ENCODE peak calls at places on chromosome 16, in eight cellular contexts. J is mammary epithelial cell, L is mucosa of gallbladder, E is retina, X is upper lobe of left lung, D is substantia nigra, I is astrocyte of the cerebellum, M is glomerular endothelial cell. F is an unnamed sample.

GRCh38 chr16:17360810-17361209 is 110.0 kb downstream of the XYLT1 start:
- DNase-seq in M (no peak), I (no peak), L (no peak), J (no peak), E (no peak), X (peak; percentile 65), D (no peak), F (no peak)

GRCh38 chr16:2968368-2968737 is 795 bp upstream of the PAQR4 start:
- DNase-seq in J (no peak), I (no peak), E (no peak), L (no peak), M (no peak), X (no peak), D (no peak), F (peak; percentile 38)

GRCh38 chr16:23388786-23389185 is 64.2 kb downstream of the COG7 start:
- DNase-seq in I (no peak), J (no peak), L (no peak), X (no peak), M (no peak), D (no peak), E (no peak), F (no peak)

GRCh38 chr16:56011808-56012478 is 136.8 kb upstream of the CES5A start:
- DNase-seq in J (no peak), E (no peak), M (no peak), L (no peak), D (no peak), I (no peak), X (no peak), F (no peak)

GRCh38 chr16:89761304-89761922 is 40.1 kb downstream of the ZNF276 start:
- DNase-seq in X (no peak), J (no peak), I (no peak), M (no peak), E (no peak), L (no peak), D (no peak), F (peak; percentile 27)

GRCh38 chr16:1105888-1106620 is 10.0 kb upstream of the C1QTNF8 start:
- DNase-seq in D (no peak), X (peak; percentile 62), E (peak; percentile 85), M (no peak), J (peak; percentile 26), L (peak; percentile 65), I (no peak), F (peak; percentile 67)

GRCh38 chr16:23704772-23705516 is 8.1 kb downstream of the ERN2 start:
- DNase-seq in J (no peak), M (no peak), I (no peak), X (no peak), L (no peak), D (no peak), E (no peak), F (no peak)

GRCh38 chr16:88491560-88492310 is 38.7 kb downstream of the ZFPM1 start:
- DNase-seq in I (no peak), D (no peak), L (no peak), M (no peak), X (no peak), J (no peak), E (no peak), F (peak; percentile 98)

GRCh38 chr16:86349338-86349900 is 160.9 kb upstream of the FOXF1 start:
- DNase-seq in E (no peak), M (no peak), I (no peak), L (no peak), J (no peak), D (no peak), X (no peak), F (no peak)

GRCh38 chr16:1082266-1082951 is 9.9 kb downstream of the SSTR5 start:
- DNase-seq in J (peak; percentile 52), L (peak; percentile 70), E (no peak), I (no peak), D (no peak), M (no peak), X (no peak), F (no peak)

GRCh38 chr16:57955572-57955971 is 15.4 kb downstream of the CNGB1 start:
- DNase-seq in I (no peak), D (no peak), L (no peak), M (no peak), E (no peak), X (peak; percentile 77), J (peak; percentile 63), F (no peak)

GRCh38 chr16:89120921-89121351 is 27.3 kb downstream of the ACSF3 start:
- DNase-seq in E (no peak), M (no peak), I (no peak), L (no peak), X (no peak), D (no peak), J (no peak), F (no peak)

GRCh38 chr16:2858245-2859025 is 465 bp upstream of the PRSS22 start:
- DNase-seq in L (peak; percentile 86), E (no peak), I (no peak), M (no peak), X (peak; percentile 92), D (no peak), J (peak; percentile 94), F (no peak)

GRCh38 chr16:4316103-4316731 is 350 bp downstream of the GLIS2 start:
- DNase-seq in E (peak; percentile 75), D (no peak), L (no peak), X (no peak), I (no peak), J (peak; percentile 28), M (no peak), F (peak; percentile 8)

GRCh38 chr16:76157629-76158028 is 119.6 kb upstream of the CNTNAP4 start:
- DNase-seq in E (no peak), X (no peak), I (no peak), J (no peak), D (no peak), L (no peak), M (no peak), F (no peak)

GRCh38 chr16:79175286-79176057 is 425.1 kb downstream of the MAF start:
- DNase-seq in I (no peak), E (no peak), J (no peak), M (no peak), L (no peak), X (no peak), D (no peak), F (no peak)

GRCh38 chr16:2008631-2009301 is 855 bp downstream of the ZNF598 start:
- DNase-seq in E (no peak), J (no peak), I (no peak), L (no peak), X (no peak), D (no peak), M (no peak), F (peak; percentile 31)

F was measured in OCI-M1.